ENCODE peak calls at places on chromosomes 5 and 9, in seven cellular contexts. I is tibial nerve, Q is body of pancreas, W is H1, V is lower leg skin, A is stomach, X is heart left ventricle. K is an unnamed sample.
A peak's percentile ranks its signal among the peaks of the same experiment; 100 is the strongest.

GRCh38 chr9:5947912-5948311 is 57.2 kb downstream of the MLANA start:
- DNase-seq in I (no peak), Q (no peak), W (no peak), X (no peak), A (no peak), V (no peak), K (no peak)

GRCh38 chr5:134735243-134735642 is 3.1 kb upstream of the CAMLG start:
- DNase-seq in X (no peak), V (no peak), A (no peak), Q (no peak), W (no peak), I (no peak), K (no peak)

GRCh38 chr9:82499337-82499736 is 510.8 kb downstream of the SPATA31D1 start:
- DNase-seq in X (no peak), V (no peak), I (no peak), Q (no peak), A (no peak), W (no peak), K (no peak)

GRCh38 chr5:63894690-63895089 is 67.6 kb downstream of the HTR1A start:
- DNase-seq in Q (no peak), A (no peak), I (no peak), V (no peak), W (no peak), X (no peak), K (no peak)

GRCh38 chr5:72611111-72611724 is 104.0 kb upstream of the ZNF366 start:
- DNase-seq in V (peak; percentile 91), A (peak; percentile 76), Q (peak; percentile 82), X (peak; percentile 75), I (peak; percentile 48), W (peak; percentile 67), K (peak; percentile 63)

GRCh38 chr5:180595046-180595379 is 3.7 kb upstream of the SCGB3A1 start:
- DNase-seq in I (no peak), V (no peak), W (no peak), Q (no peak), X (no peak), A (no peak), K (no peak)

GRCh38 chr5:36744678-36745659 is 131.6 kb upstream of the NIPBL start:
- DNase-seq in X (peak; percentile 46), Q (peak; percentile 97), V (peak; percentile 94), A (peak; percentile 94), I (peak; percentile 15), W (peak; percentile 93), K (peak; percentile 92)

GRCh38 chr5:89255845-89256463 is 373.0 kb upstream of the MEF2C start:
- DNase-seq in X (no peak), V (no peak), A (no peak), Q (no peak), I (no peak), W (no peak), K (no peak)

GRCh38 chr5:169244812-169245211 is 56.1 kb downstream of the SLIT3 start:
- DNase-seq in I (no peak), X (no peak), A (no peak), Q (no peak), W (no peak), V (no peak), K (no peak)

GRCh38 chr9:133115604-133116345 is 5.3 kb downstream of the RALGDS start:
- DNase-seq in V (peak; percentile 88), W (no peak), I (no peak), Q (no peak), X (no peak), A (no peak), K (no peak)

GRCh38 chr9:122468735-122469134 is 9.0 kb downstream of the OR1J1 start:
- DNase-seq in A (no peak), X (no peak), Q (no peak), I (no peak), W (no peak), V (no peak), K (no peak)

GRCh38 chr5:151095341-151096000 is 14.6 kb upstream of the TNIP1 start:
- DNase-seq in Q (peak; percentile 88), V (no peak), I (no peak), A (peak; percentile 60), X (peak; percentile 49), W (no peak), K (no peak)

GRCh38 chr9:127293314-127293713 is 28.7 kb downstream of the GARNL3 start:
- DNase-seq in A (no peak), X (no peak), Q (no peak), I (no peak), V (no peak), W (no peak), K (no peak)

GRCh38 chr5:3943803-3944202 is 348.2 kb downstream of the IRX1 start:
- DNase-seq in I (no peak), X (no peak), V (no peak), A (no peak), Q (no peak), W (no peak), K (no peak)

GRCh38 chr9:89781838-89782237 is 177.0 kb downstream of the GADD45G start:
- DNase-seq in V (no peak), A (no peak), Q (no peak), W (no peak), I (no peak), X (no peak), K (no peak)

GRCh38 chr5:14954620-14955343 is 83.2 kb upstream of the ANKH start:
- DNase-seq in W (no peak), Q (no peak), A (no peak), I (no peak), V (no peak), X (no peak), K (no peak)

GRCh38 chr5:139698461-139699146 is 50.5 kb downstream of the CXXC5 start:
- DNase-seq in A (peak; percentile 87), X (peak; percentile 86), W (peak; percentile 95), Q (peak; percentile 91), I (peak; percentile 74), V (peak; percentile 97), K (peak; percentile 79)

GRCh38 chr9:137052998-137053943 is 590 bp downstream of the ENTPD2 start:
- DNase-seq in A (no peak), V (no peak), I (no peak), W (no peak), X (no peak), Q (no peak), K (no peak)

GRCh38 chr9:22117511-22118388 is 108.6 kb upstream of the CDKN2B start:
- DNase-seq in I (no peak), X (no peak), A (no peak), V (peak; percentile 84), Q (no peak), W (peak; percentile 49), K (no peak)

GRCh38 chr9:108150736-108151135 is 661.2 kb upstream of the KLF4 start:
- DNase-seq in A (no peak), Q (peak; percentile 13), I (no peak), V (peak; percentile 90), W (no peak), X (peak; percentile 14), K (no peak)

GRCh38 chr9:17760250-17760649 is 181.4 kb downstream of the SH3GL2 start:
- DNase-seq in V (no peak), I (no peak), A (no peak), W (no peak), X (no peak), Q (no peak), K (no peak)

GRCh38 chr9:29685531-29685930 is 2112.2 kb upstream of the C9orf72 start:
- DNase-seq in V (no peak), A (no peak), W (no peak), X (no peak), I (no peak), Q (no peak), K (no peak)

GRCh38 chr5:76495870-76496269 is 92.8 kb downstream of the IQGAP2 start:
- DNase-seq in W (no peak), Q (no peak), A (no peak), I (no peak), V (no peak), X (no peak), K (no peak)

GRCh38 chr9:7377489-7377888 is 422.1 kb downstream of the DMAC1 start:
- DNase-seq in W (no peak), X (no peak), Q (no peak), V (no peak), I (no peak), A (no peak), K (no peak)

GRCh38 chr5:123091258-123091987 is 2.4 kb downstream of the PRDM6 start:
- DNase-seq in X (no peak), I (no peak), V (no peak), W (no peak), A (no peak), Q (no peak), K (no peak)

GRCh38 chr9:110027624-110028023 is 180.3 kb downstream of the C9orf152 start:
- DNase-seq in X (peak; percentile 56), W (no peak), Q (no peak), V (no peak), I (no peak), A (no peak), K (no peak)
- TF ChIP-seq POLR2A in X (no peak), W (no peak), Q (no peak), V (no peak), I (no peak), A (no peak), K (no peak)

GRCh38 chr9:129635099-129635803 is 6.7 kb downstream of the ASB6 start:
- DNase-seq in X (no peak), I (no peak), Q (no peak), W (no peak), A (no peak), V (no peak), K (no peak)
- TF ChIP-seq CTCF in X (no peak), I (no peak), Q (no peak), W (no peak), A (no peak), V (no peak), K (no peak)

DNA sequence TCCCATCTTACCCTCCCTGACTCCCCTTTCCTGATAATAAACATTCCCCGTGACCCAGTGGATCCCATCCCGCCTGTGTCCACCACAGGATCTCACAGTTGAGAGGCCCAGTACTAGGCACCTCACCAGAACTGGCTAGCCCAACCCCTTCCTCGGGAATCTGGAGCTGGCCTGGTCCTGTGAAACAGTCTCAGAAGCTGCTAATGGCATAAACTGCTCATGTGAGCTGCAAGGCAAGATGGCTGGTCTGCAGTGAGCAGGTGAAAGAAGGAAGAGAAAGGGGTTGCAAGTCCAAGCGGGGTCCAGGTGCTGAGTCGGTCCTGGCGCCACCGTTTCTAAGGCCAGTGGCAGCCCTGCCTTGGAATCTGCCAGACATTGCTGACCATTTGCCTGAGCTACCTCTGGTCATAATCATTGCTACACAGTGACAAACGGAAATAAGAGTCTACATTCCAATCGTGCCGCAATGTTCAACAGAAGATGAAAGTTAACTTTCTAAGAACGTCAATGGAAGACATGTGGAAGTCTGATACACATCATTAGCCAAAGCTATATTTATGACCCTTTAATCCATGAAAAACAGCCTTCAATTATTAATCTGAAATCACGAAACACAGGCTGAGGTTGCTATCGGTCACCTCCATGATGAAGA is 33.7 kb downstream of the DNAH5 start:
- DNase-seq in I (no peak), A (no peak), X (no peak), W (no peak), V (no peak), Q (no peak), K (no peak)
- H3K4me3 ChIP-seq in I (no peak overlapping the region), A (no peak overlapping the region), X (no peak overlapping the region), W (no peak overlapping the region), V (no peak overlapping the region), Q (no peak overlapping the region), K (no peak overlapping the region)

DNA sequence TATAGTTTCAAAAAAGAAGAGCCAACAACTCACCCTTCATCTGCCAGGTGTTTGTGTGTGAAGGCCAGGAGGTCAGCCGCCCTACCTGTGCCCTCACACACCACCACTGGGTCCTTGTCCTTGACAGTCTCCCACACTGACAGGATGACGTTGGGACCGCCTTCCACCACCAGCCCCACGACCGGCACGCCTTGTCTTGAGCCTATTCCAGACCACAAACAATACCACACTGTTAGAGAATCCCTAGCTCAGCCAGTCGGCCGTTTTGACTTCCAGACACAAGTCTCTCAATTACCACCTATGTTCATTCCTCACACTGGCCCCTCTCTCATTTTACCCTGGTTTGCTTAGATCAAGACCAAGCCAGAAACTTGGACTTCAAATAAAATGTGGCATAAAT is 66.1 kb downstream of the TRPM6 start:
- DNase-seq in V (no peak), A (no peak), X (no peak), W (no peak), I (no peak), Q (no peak), K (no peak)
- TF ChIP-seq POLR2A in V (no peak), A (no peak), X (no peak), W (no peak), I (no peak), Q (no peak), K (no peak)